ENCODE peak calls at places on chromosomes 7 and 10, in five cellular contexts. E is posterior vena cava; D is effector memory CD4-positive, alpha-beta T cell; K is natural killer cell treated with Interleukin-12 subunit alpha and Interleukin-12 subunit beta and Interleukin-15 and Interleukin-18, amount 100 ng/mL, for 72 hours; V is left colon. Z is an unnamed sample.
A peak's percentile ranks its signal among the peaks of the same experiment; 100 is the strongest.

GRCh38 chr7:150963707-150964559 is 14.2 kb downstream of the KCNH2 start:
- DNase-seq in E (no peak), V (no peak), K (no peak), D (no peak), Z (no peak)

GRCh38 chr7:77184990-77185389 is 14.6 kb downstream of the FGL2 start:
- DNase-seq in V (no peak), D (no peak), E (no peak), K (no peak), Z (no peak)

GRCh38 chr7:38178004-38178694 is at the start of gene STARD3NL:
- DNase-seq in K (peak; percentile 97), V (peak; percentile 91), D (peak; percentile 85), E (peak; percentile 98), Z (peak; percentile 83)

GRCh38 chr10:4057725-4058513 is 272.9 kb upstream of the KLF6 start:
- DNase-seq in V (no peak), E (no peak), D (no peak), K (no peak), Z (no peak)

GRCh38 chr10:6298428-6298827 is 95.7 kb downstream of the PFKFB3 start:
- DNase-seq in K (no peak), V (no peak), E (no peak), D (no peak), Z (no peak)

GRCh38 chr10:104037261-104037951 is 48.3 kb downstream of the COL17A1 start:
- DNase-seq in E (no peak), D (no peak), K (no peak), V (no peak), Z (no peak)

GRCh38 chr10:25226775-25227682 is 52.2 kb downstream of the GPR158 start:
- DNase-seq in D (no peak), V (peak; percentile 9), K (no peak), E (peak; percentile 19), Z (no peak)

GRCh38 chr7:44387427-44387826 is 62.0 kb upstream of the CAMK2B start:
- DNase-seq in E (no peak), K (no peak), D (no peak), V (no peak), Z (no peak)

GRCh38 chr7:6367701-6368211 is 80.0 kb downstream of the DAGLB start:
- DNase-seq in E (no peak), D (no peak), K (no peak), V (no peak), Z (no peak)

GRCh38 chr7:98638853-98639252 is 21.8 kb downstream of the NPTX2 start:
- DNase-seq in D (no peak), V (no peak), K (no peak), E (no peak), Z (no peak)

GRCh38 chr7:74525881-74526280 is 72.2 kb downstream of the GTF2IRD1 start:
- DNase-seq in K (no peak), E (no peak), D (no peak), V (peak; percentile 91), Z (no peak)

GRCh38 chr7:135716677-135717238 is 11.2 kb downstream of the SLC13A4 start:
- DNase-seq in K (no peak), D (no peak), E (no peak), V (no peak), Z (no peak)

GRCh38 chr7:28847681-28848080 is 110.4 kb downstream of the TRIL start:
- DNase-seq in E (no peak), D (no peak), K (no peak), V (no peak), Z (no peak)

GRCh38 chr7:48667434-48667833 is 256.9 kb upstream of the CDC14C start:
- DNase-seq in K (no peak), E (no peak), V (no peak), D (no peak), Z (no peak)